ENCODE peak calls at places on chromosome 9, in eight cellular contexts. I is H1, A is spleen, F is HCT116, J is endothelial cell of umbilical vein, K is GM12878, D is K562, E is sigmoid colon. V is an unnamed sample.

GRCh38 chr9:12719431-12719830 is 26.2 kb downstream of the TYRP1 start:
- DNase-seq in I (no peak), A (no peak), F (peak), J (peak), K (no peak), D (no peak), E (no peak), V (peak)

GRCh38 chr9:74379718-74380117 is 117.4 kb upstream of the RORB start:
- DNase-seq in I (peak), A (no peak), F (peak), J (no peak), K (no peak), D (peak), E (no peak), V (peak)

GRCh38 chr9:18566125-18566524 is 92.2 kb downstream of the ADAMTSL1 start:
- DNase-seq in I (no peak), A (no peak), F (no peak), J (peak), K (no peak), D (no peak), E (no peak), V (no peak)

GRCh38 chr9:37617837-37618236 is 25.4 kb upstream of the TOMM5 start:
- DNase-seq in I (no peak), A (no peak), F (no peak), J (no peak), K (no peak), D (no peak), E (no peak), V (peak)

GRCh38 chr9:3787628-3788027 is 261.8 kb upstream of the RFX3 start:
- DNase-seq in I (no peak), A (no peak), F (no peak), J (no peak), K (no peak), D (no peak), E (no peak), V (no peak)

GRCh38 chr9:127203501-127204327 is 60.9 kb upstream of the GARNL3 start:
- DNase-seq in I (no peak), A (peak), F (no peak), J (no peak), K (no peak), D (no peak), E (no peak), V (no peak)

GRCh38 chr9:82101475-82101874 is 112.9 kb downstream of the SPATA31D1 start:
- DNase-seq in I (no peak), A (no peak), F (peak), J (no peak), K (no peak), D (no peak), E (no peak), V (peak)

GRCh38 chr9:4422495-4422894 is 67.8 kb upstream of the SLC1A1 start:
- DNase-seq in I (no peak), A (no peak), F (no peak), J (no peak), K (no peak), D (no peak), E (no peak), V (no peak)

GRCh38 chr9:38126730-38127129 is 57.7 kb upstream of the SHB start:
- DNase-seq in I (no peak), A (no peak), F (no peak), J (no peak), K (no peak), D (no peak), E (no peak), V (no peak)

GRCh38 chr9:126164796-126165525 is 161.7 kb upstream of the MVB12B start:
- DNase-seq in I (no peak), A (peak), F (no peak), J (no peak), K (no peak), D (no peak), E (no peak), V (no peak)

GRCh38 chr9:892123-892522 is 50.6 kb downstream of the DMRT1 start:
- DNase-seq in I (no peak), A (no peak), F (no peak), J (no peak), K (no peak), D (no peak), E (no peak), V (peak)

GRCh38 chr9:4662989-4663792 is 1.1 kb downstream of the PLPP6 start:
- DNase-seq in I (no peak), A (no peak), F (no peak), J (no peak), K (no peak), D (no peak), E (no peak), V (peak)

GRCh38 chr9:85262333-85262732 is 479.4 kb downstream of the AGTPBP1 start:
- DNase-seq in I (no peak), A (no peak), F (no peak), J (peak), K (no peak), D (no peak), E (no peak), V (no peak)

GRCh38 chr9:87437966-87438365 is 59.7 kb upstream of the DAPK1 start:
- DNase-seq in I (no peak), A (no peak), F (no peak), J (no peak), K (no peak), D (no peak), E (no peak), V (no peak)

GRCh38 chr9:118170032-118170955 is 466.1 kb downstream of the TLR4 start:
- DNase-seq in I (peak), A (no peak), F (no peak), J (peak), K (no peak), D (no peak), E (no peak), V (peak)

GRCh38 chr9:104903609-104904008 is 24.3 kb downstream of the ABCA1 start:
- DNase-seq in I (no peak), A (no peak), F (no peak), J (no peak), K (no peak), D (no peak), E (no peak), V (no peak)

GRCh38 chr9:29799227-29799626 is 2225.9 kb upstream of the C9orf72 start:
- DNase-seq in I (no peak), A (no peak), F (no peak), J (no peak), K (no peak), D (no peak), E (no peak), V (peak)

GRCh38 chr9:121599872-121600585 is 51.4 kb upstream of the DAB2IP start:
- DNase-seq in I (no peak), A (no peak), F (no peak), J (no peak), K (no peak), D (no peak), E (no peak), V (peak)

GRCh38 chr9:122904466-122904822 is 715 bp downstream of the RC3H2 start:
- DNase-seq in I (no peak), A (no peak), F (no peak), J (peak), K (no peak), D (peak), E (no peak), V (peak)

GRCh38 chr9:111036068-111036789 is 2.0 kb downstream of the LPAR1 start:
- DNase-seq in I (no peak), A (peak), F (peak), J (no peak), K (no peak), D (no peak), E (peak), V (peak)

GRCh38 chr9:75168270-75169185 is 80.2 kb downstream of the OSTF1 start:
- DNase-seq in I (no peak), A (no peak), F (no peak), J (peak), K (no peak), D (no peak), E (no peak), V (no peak)

DNA sequence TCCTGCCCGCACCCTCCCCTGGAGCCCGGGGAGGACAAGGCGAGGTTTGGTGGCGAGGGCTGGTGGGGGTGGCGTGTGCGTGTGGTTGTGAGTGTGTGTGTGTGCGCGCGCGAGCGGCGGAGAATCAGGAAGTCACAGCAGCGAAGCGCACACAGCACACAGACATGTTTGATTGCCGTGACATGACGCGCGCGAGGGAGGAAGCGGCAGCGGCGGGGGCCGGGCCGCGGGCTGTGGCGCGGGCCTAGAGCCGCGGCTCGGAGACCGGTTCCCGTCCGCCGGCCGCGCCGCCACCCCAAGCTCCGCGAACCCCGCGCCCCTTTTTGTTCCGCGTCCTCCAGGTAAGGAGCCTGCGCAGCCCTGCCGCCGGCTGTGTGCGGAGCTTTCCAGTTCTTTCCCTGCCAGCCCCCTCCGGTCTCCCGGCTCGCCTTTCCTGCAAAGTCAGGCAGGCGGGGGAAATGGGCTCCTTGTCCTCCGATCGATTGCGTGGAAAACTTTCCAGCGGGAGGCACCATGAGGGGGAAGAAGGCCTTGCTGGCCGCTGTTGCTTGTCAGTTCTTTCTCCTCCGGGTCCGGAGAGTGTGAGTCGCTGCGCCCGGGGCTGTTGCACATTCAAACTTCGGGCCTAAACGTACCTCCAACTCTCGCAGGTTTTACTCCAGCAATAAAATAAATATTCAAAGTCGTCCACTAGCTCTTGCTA is 2.5 kb downstream of the SMARCA2 start:
- DNase-seq in I (no peak), A (peak), F (no peak), J (peak), K (no peak), D (peak), E (peak), V (peak)
- TF ChIP-seq POLR2AphosphoS5 in I (no peak), A (peak), F (no peak), J (no peak), K (peak), D (no peak), E (peak), V (no peak)

GRCh38 chr9:128361296-128361980 is 9.7 kb upstream of the URM1 start:
- DNase-seq in I (no peak), A (no peak), F (no peak), J (no peak), K (no peak), D (no peak), E (no peak), V (no peak)
- H3K4me3 ChIP-seq in I (no peak), A (peak), F (no peak), J (no peak), K (peak), D (no peak), E (peak), V (no peak)

GRCh38 chr9:130785053-130785452 is 50.0 kb upstream of the ABL1 start:
- DNase-seq in I (no peak), A (no peak), F (no peak), J (no peak), K (no peak), D (no peak), E (no peak), V (no peak)

GRCh38 chr9:130785940-130786500 is 49.0 kb upstream of the ABL1 start:
- DNase-seq in I (no peak), A (no peak), F (no peak), J (no peak), K (no peak), D (peak), E (no peak), V (no peak)

GRCh38 chr9:130780865-130781504 is 54.1 kb upstream of the ABL1 start:
- DNase-seq in I (no peak), A (no peak), F (no peak), J (no peak), K (no peak), D (no peak), E (peak), V (no peak)

GRCh38 chr9:130780415-130780814 is 54.6 kb upstream of the ABL1 start:
- DNase-seq in I (no peak), A (no peak), F (no peak), J (no peak), K (no peak), D (no peak), E (no peak), V (no peak)

DNA sequence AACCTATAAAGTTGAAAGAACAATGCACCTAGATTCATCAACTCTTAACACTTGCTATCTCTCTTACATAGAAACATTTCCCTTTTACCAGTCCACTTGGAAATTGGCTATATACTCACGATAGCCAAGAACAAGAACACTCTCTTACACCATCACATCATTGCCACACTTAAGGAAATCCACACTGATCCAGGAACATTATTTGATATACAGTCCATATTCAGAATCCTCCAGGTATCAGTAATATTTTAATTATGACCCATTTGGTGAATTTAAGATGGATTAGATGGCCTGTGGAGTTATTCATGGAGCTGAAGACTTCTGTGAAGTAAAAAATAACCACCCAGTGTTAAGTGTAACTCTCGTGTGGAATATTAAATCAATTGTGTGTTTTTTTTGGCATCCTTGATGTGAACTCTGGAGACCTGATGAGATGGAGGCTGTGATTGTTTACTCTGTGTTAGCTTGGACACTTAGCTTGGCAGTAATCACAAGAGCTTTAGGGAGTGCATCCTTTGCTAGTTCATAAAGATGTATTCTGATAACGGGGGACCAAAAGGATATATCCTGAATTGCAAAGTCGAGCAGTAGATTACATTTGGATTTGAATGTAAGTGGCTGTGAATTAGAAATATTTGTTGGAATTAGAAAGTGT is 52.0 kb upstream of the ABL1 start:
- DNase-seq in I (no peak), A (no peak), F (no peak), J (no peak), K (no peak), D (no peak), E (no peak), V (no peak)
- TF ChIP-seq POLR2AphosphoS5 in I (no peak), A (no peak), F (no peak), J (no peak), K (no peak), D (no peak), E (no peak), V (no peak)

GRCh38 chr9:20294351-20294750 is 327.9 kb downstream of the MLLT3 start:
- DNase-seq in I (no peak), A (no peak), F (no peak), J (no peak), K (no peak), D (no peak), E (no peak), V (no peak)

GRCh38 chr9:20295555-20295954 is 326.7 kb downstream of the MLLT3 start:
- DNase-seq in I (no peak), A (no peak), F (no peak), J (no peak), K (no peak), D (no peak), E (no peak), V (no peak)

GRCh38 chr9:20302229-20302628 is 320.1 kb downstream of the MLLT3 start:
- DNase-seq in I (no peak), A (no peak), F (no peak), J (no peak), K (no peak), D (no peak), E (no peak), V (peak)

GRCh38 chr9:20300430-20301115 is 321.7 kb downstream of the MLLT3 start:
- DNase-seq in I (no peak), A (no peak), F (no peak), J (no peak), K (no peak), D (no peak), E (no peak), V (no peak)

DNA sequence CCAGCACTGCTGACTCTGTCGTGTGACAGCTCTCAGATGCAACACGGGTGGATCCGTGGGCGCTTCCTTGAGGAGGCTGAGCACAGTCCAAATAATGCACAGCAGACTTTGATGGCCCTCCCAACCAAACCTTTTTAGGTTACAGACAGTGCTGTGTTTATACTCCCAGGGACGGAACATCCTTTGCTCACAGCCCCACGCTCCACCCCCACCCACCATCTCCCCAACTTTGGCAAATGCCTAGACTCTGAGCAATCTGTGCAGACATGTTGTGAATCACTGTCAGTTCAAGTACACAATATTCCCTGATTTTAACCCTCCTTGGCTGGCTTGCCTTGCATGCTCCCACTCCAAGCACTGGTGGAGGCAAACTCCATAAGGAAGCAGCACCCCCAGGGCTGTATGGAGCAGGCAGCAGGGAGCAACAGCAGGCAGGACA is 324.6 kb downstream of the MLLT3 start:
- DNase-seq in I (no peak), A (no peak), F (no peak), J (no peak), K (no peak), D (no peak), E (peak), V (no peak)
- H3K4me3 ChIP-seq in I (no peak), A (no peak), F (no peak), J (no peak), K (no peak), D (no peak), E (no peak), V (no peak)

DNA sequence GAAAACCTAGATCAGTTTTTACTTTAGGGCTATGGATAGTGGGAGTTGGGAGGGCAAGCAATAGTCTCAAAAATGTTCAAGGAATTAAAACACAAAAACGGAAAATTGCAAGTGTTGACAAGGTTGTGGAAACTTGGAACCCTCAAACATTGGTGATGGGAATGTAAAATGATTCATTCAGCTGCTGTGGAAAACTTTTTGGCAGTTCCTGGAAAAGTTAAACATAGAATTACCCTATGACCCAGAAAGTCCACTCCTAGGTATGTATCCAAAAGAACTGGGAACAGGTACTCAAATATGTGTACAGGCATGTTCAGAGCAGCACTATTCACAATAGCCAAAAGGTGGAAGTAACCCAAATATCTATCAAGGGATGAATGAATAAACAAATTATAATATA is 1.2 kb upstream of the MSANTD3 start:
- DNase-seq in I (no peak), A (no peak), F (no peak), J (no peak), K (no peak), D (no peak), E (no peak), V (no peak)
- TF ChIP-seq POLR2AphosphoS5 in I (no peak), A (no peak), F (no peak), J (no peak), K (no peak), D (no peak), E (no peak), V (no peak)

DNA sequence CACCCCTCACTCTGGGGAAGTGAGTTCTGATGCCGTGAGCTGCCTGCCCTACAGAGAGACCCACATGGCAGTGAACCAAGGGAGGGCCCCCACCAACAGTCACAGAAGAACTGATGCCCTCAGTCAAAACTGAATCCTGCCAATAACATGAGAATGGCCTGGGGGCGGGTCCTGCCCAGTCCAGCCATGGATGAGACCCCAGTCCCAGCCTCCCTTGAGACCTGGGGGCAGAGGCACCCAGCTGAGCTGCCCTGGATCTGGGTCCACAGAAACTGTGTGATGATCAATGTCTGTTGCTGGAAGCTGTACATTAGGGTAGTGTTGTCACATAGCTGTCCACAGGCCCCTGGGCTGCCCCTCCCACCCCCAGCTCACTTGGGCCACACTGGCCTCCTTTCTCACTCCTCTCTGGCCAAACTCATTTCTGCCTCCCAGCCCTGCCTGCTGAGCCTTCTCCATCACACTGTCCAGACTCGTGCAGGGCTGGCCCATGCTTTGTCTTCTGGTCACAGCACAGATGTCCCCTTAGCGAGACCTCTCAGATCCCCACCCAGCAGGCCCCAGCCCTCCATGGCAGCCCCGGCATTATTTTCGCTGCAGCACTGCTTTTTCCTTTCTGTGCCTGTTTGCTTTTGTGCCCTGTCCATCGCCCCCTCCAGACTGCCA is 16.8 kb downstream of the GBGT1 start:
- DNase-seq in I (no peak), A (no peak), F (no peak), J (no peak), K (no peak), D (no peak), E (no peak), V (no peak)
- H3K4me3 ChIP-seq in I (no peak), A (no peak), F (no peak), J (no peak), K (peak), D (peak), E (no peak), V (no peak)

V was measured in GM23338.